ENCODE peak calls at places on chromosome 14, in six cellular contexts. I, D, J, W, U and T are unnamed samples.

GRCh38 chr14:54738009-54738408 is 164.6 kb downstream of the GCH1 start:
- DNase-seq in I (no peak), D (no peak), J (no peak), W (no peak), U (no peak), T (no peak)

GRCh38 chr14:44446965-44447364 is 60.1 kb downstream of the FSCB start:
- DNase-seq in I (no peak), D (no peak), J (no peak), W (no peak), U (no peak), T (no peak)

GRCh38 chr14:22976620-22977433 is 5.5 kb downstream of the AJUBA start:
- DNase-seq in I (no peak), D (peak; percentile 37), J (no peak), W (no peak), U (no peak), T (peak; percentile 50)

GRCh38 chr14:59356298-59356697 is 108.9 kb downstream of the GPR135 start:
- DNase-seq in I (no peak), D (no peak), J (no peak), W (no peak), U (no peak), T (no peak)

GRCh38 chr14:99634443-99634842 is 10.5 kb upstream of the HHIPL1 start:
- DNase-seq in I (no peak), D (no peak), J (no peak), W (no peak), U (no peak), T (no peak)

GRCh38 chr14:100392266-100392850 is 69.2 kb downstream of the SLC25A47 start:
- DNase-seq in I (no peak), D (no peak), J (no peak), W (no peak), U (no peak), T (no peak)

GRCh38 chr14:59619071-59619470 is 42.5 kb upstream of the CCDC175 start:
- DNase-seq in I (no peak), D (no peak), J (no peak), W (no peak), U (no peak), T (peak; percentile 53)

GRCh38 chr14:22491683-22492483 is 97.1 kb downstream of the DAD1 start:
- DNase-seq in I (no peak), D (no peak), J (no peak), W (no peak), U (no peak), T (no peak)

GRCh38 chr14:74620497-74620921 is 8.5 kb upstream of the LTBP2 start:
- DNase-seq in I (no peak), D (no peak), J (peak; percentile 91), W (no peak), U (no peak), T (peak; percentile 100)

GRCh38 chr14:60777856-60778578 is 43.5 kb downstream of the MNAT1 start:
- DNase-seq in I (no peak), D (no peak), J (peak; percentile 65), W (no peak), U (no peak), T (peak; percentile 81)

GRCh38 chr14:61533513-61534255 is 161.6 kb upstream of the HIF1A start:
- DNase-seq in I (no peak), D (no peak), J (no peak), W (no peak), U (no peak), T (peak; percentile 64)

GRCh38 chr14:54901380-54902142 is 1.1 kb downstream of the GCH1 start:
- DNase-seq in I (no peak), D (peak; percentile 14), J (no peak), W (no peak), U (no peak), T (no peak)

GRCh38 chr14:68307769-68308168 is 485.1 kb downstream of the ZFP36L1 start:
- DNase-seq in I (no peak), D (no peak), J (no peak), W (no peak), U (no peak), T (no peak)

GRCh38 chr14:45222485-45223262 is 30.3 kb downstream of the MIS18BP1 start:
- DNase-seq in I (no peak), D (no peak), J (no peak), W (no peak), U (no peak), T (no peak)

GRCh38 chr14:92924247-92924646 is 1.3 kb downstream of the CHGA start:
- DNase-seq in I (no peak), D (no peak), J (no peak), W (no peak), U (no peak), T (no peak)

GRCh38 chr14:100130471-100130870 is 29.0 kb downstream of the DEGS2 start:
- DNase-seq in I (no peak), D (no peak), J (no peak), W (no peak), U (no peak), T (no peak)

GRCh38 chr14:95101736-95102677 is 55.3 kb downstream of the DICER1 start:
- DNase-seq in I (no peak), D (no peak), J (no peak), W (no peak), U (no peak), T (no peak)

GRCh38 chr14:35964736-35965135 is 138.6 kb downstream of the BRMS1L start:
- DNase-seq in I (no peak), D (no peak), J (no peak), W (no peak), U (no peak), T (no peak)

GRCh38 chr14:51219473-51220448 is 20.3 kb upstream of the TMX1 start:
- DNase-seq in I (no peak), D (no peak), J (peak; percentile 46), W (no peak), U (peak; percentile 25), T (peak; percentile 21)

GRCh38 chr14:79661762-79662161 is 549.5 kb downstream of the DIO2 start:
- DNase-seq in I (no peak), D (no peak), J (peak; percentile 4), W (no peak), U (peak; percentile 16), T (peak; percentile 22)

GRCh38 chr14:68249534-68250517 is 430.2 kb downstream of the RAD51B start:
- DNase-seq in I (no peak), D (no peak), J (no peak), W (no peak), U (no peak), T (peak; percentile 70)

GRCh38 chr14:21087294-21088091 is 11.0 kb downstream of the ZNF219 start:
- DNase-seq in I (no peak), D (no peak), J (peak; percentile 91), W (peak; percentile 35), U (no peak), T (peak; percentile 84)

GRCh38 chr14:56514663-56515371 is 64.8 kb upstream of the TMEM260 start:
- DNase-seq in I (no peak), D (no peak), J (no peak), W (no peak), U (no peak), T (no peak)

GRCh38 chr14:64983439-64984310 is 3.0 kb upstream of the FNTB start:
- DNase-seq in I (no peak), D (peak; percentile 37), J (peak; percentile 38), W (no peak), U (no peak), T (peak; percentile 62)

GRCh38 chr14:100882991-100883788 is 20.3 kb downstream of the RTL1 start:
- DNase-seq in I (peak; percentile 8), D (no peak), J (no peak), W (no peak), U (no peak), T (no peak)

GRCh38 chr14:100374891-100375272 is 51.7 kb downstream of the SLC25A47 start:
- DNase-seq in I (no peak), D (no peak), J (no peak), W (no peak), U (no peak), T (no peak)

GRCh38 chr14:33126433-33126832 is 187.8 kb downstream of the NPAS3 start:
- DNase-seq in I (no peak), D (no peak), J (no peak), W (no peak), U (no peak), T (no peak)

GRCh38 chr14:67541448-67542387 is 8.6 kb downstream of the PLEKHH1 start:
- DNase-seq in I (no peak), D (peak; percentile 71), J (no peak), W (no peak), U (no peak), T (no peak)

GRCh38 chr14:85437143-85437542 is 92.8 kb upstream of the FLRT2 start:
- DNase-seq in I (no peak), D (peak; percentile 20), J (peak; percentile 40), W (no peak), U (no peak), T (peak; percentile 99)

GRCh38 chr14:28142400-28143015 is 624.1 kb upstream of the FOXG1 start:
- DNase-seq in I (no peak), D (no peak), J (peak; percentile 12), W (no peak), U (no peak), T (peak; percentile 1)

GRCh38 chr14:104792945-104793702 is 2.4 kb downstream of the AKT1 start:
- DNase-seq in I (no peak), D (no peak), J (no peak), W (no peak), U (no peak), T (no peak)
- TF ChIP-seq CTCF in I (no peak), D (no peak), J (no peak), W (no peak), U (no peak), T (no peak)

GRCh38 chr14:97995571-97995970 is 1198.4 kb downstream of the VRK1 start:
- DNase-seq in I (no peak), D (no peak), J (no peak), W (no peak), U (no peak), T (no peak)

GRCh38 chr14:97993508-97994019 is 1196.4 kb downstream of the VRK1 start:
- DNase-seq in I (no peak), D (no peak), J (no peak), W (no peak), U (no peak), T (no peak)

GRCh38 chr14:97994020-97994531 is 1196.9 kb downstream of the VRK1 start:
- DNase-seq in I (no peak), D (no peak), J (no peak), W (no peak), U (no peak), T (no peak)

GRCh38 chr14:97995038-97995437 is 1197.9 kb downstream of the VRK1 start:
- DNase-seq in I (no peak), D (no peak), J (no peak), W (no peak), U (no peak), T (no peak)
- H3K4me3 ChIP-seq in I (no peak overlapping the region), D (no peak overlapping the region), J (no peak overlapping the region), W (no peak overlapping the region), U (no peak overlapping the region), T (no peak overlapping the region)

GRCh38 chr14:102086972-102087761 is at the start of gene HSP90AA1:
- DNase-seq in I (peak; percentile 95), D (peak; percentile 95), J (peak; percentile 63), W (peak; percentile 95), U (peak; percentile 93), T (peak; percentile 83)
- TF ChIP-seq CTCF in I (peak; percentile 42), D (no peak), J (peak; percentile 11), W (peak; percentile 12), U (peak; percentile 22), T (peak; percentile 16)

DNA sequence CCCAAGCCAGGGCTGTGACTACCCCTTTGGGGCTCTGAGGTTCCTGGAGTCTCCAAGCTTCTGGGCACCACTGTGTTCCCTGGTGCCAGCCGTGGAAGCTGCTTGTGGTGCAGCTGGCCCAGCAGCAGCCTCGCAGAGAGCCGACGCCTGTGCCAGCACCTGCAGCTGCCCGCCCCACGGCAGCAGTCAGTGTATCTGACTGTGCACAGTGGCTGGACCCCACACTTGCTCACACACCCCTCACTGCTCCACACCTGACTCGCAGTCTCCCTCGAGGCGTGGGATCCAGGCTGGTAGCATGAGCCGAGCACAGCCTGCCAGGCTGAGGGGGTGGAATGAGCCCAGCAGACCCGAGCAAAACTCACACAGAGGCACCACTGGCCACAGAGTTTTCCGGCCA is 325.2 kb downstream of the PCNX1 start:
- DNase-seq in I (no peak), D (no peak), J (no peak), W (no peak), U (no peak), T (no peak)
- H3K4me3 ChIP-seq in I (no peak overlapping the region), D (no peak overlapping the region), J (no peak overlapping the region), W (no peak overlapping the region), U (no peak overlapping the region), T (no peak overlapping the region)